ENCODE peak calls at places on chromosome 19, in four cellular contexts. J is hypothalamus, O is thoracic aorta, R is NCI-H2171 treated with DMSO at 0.1 percent for 48 hours. C is an unnamed sample.

GRCh38 chr19:54728167-54728566 is 3.9 kb downstream of the KIR3DL3 start:
- DNase-seq in O (no peak), R (no peak), J (no peak), C (no peak)

GRCh38 chr19:49637865-49638350 is 2.0 kb downstream of the RRAS start:
- DNase-seq in J (peak; percentile 11), O (peak; percentile 55), R (no peak), C (no peak)

GRCh38 chr19:55173717-55174409 is 6.2 kb downstream of the SYT5 start:
- DNase-seq in J (no peak), O (no peak), R (peak; percentile 55), C (no peak)

GRCh38 chr19:17209126-17210036 is 5.8 kb upstream of the USE1 start:
- DNase-seq in R (no peak), O (no peak), J (no peak), C (no peak)

GRCh38 chr19:37466277-37466797 is 907 bp downstream of the ZNF569 start:
- DNase-seq in R (no peak), O (no peak), J (no peak), C (no peak)

GRCh38 chr19:39430675-39431593 is 4.8 kb downstream of the RPS16 start:
- DNase-seq in R (no peak), J (peak; percentile 23), O (peak; percentile 32), C (peak; percentile 99)

GRCh38 chr19:18900700-18901502 is 4.9 kb upstream of the CERS1 start:
- DNase-seq in J (no peak), O (no peak), R (no peak), C (no peak)

GRCh38 chr19:46495789-46496099 is at the start of gene PNMA8B:
- DNase-seq in J (peak; percentile 85), O (no peak), R (peak; percentile 85), C (no peak)

GRCh38 chr19:40147693-40148347 is 43.4 kb upstream of the MAP3K10 start:
- DNase-seq in O (no peak), R (no peak), J (no peak), C (peak; percentile 34)

GRCh38 chr19:2064788-2065524 is 13.9 kb upstream of the MKNK2 start:
- DNase-seq in R (no peak), J (peak; percentile 58), O (no peak), C (no peak)

GRCh38 chr19:4371209-4371897 is 28.0 kb downstream of the MPND start:
- DNase-seq in R (peak; percentile 69), J (no peak), O (no peak), C (no peak)

GRCh38 chr19:33468361-33469170 is 53.0 kb downstream of the PEPD start:
- DNase-seq in O (no peak), R (peak; percentile 17), J (no peak), C (no peak)

GRCh38 chr19:38433268-38433733 is at the start of gene RYR1:
- DNase-seq in R (no peak), J (peak; percentile 66), O (no peak), C (no peak)

GRCh38 chr19:10086904-10087256 is 763 bp downstream of the SHFL start:
- DNase-seq in R (no peak), J (no peak), O (no peak), C (no peak)

GRCh38 chr19:33622505-33622808 is 704 bp downstream of the CHST8 start:
- DNase-seq in R (peak; percentile 14), J (no peak), O (no peak), C (no peak)

GRCh38 chr19:46733693-46734240 is 12.1 kb upstream of the FKRP start:
- DNase-seq in J (no peak), O (no peak), R (no peak), C (no peak)

GRCh38 chr19:46631481-46631880 is 4.5 kb downstream of the GNG8 start:
- DNase-seq in R (peak; percentile 47), J (no peak), O (no peak), C (no peak)

GRCh38 chr19:1357695-1358094 is 26.0 kb upstream of the NDUFS7 start:
- DNase-seq in R (no peak), O (no peak), J (no peak), C (no peak)

GRCh38 chr19:14073925-14074838 is 1.6 kb downstream of the MISP3 start:
- DNase-seq in R (peak; percentile 44), J (peak; percentile 60), O (no peak), C (no peak)

GRCh38 chr19:18939922-18940775 is 868 bp downstream of the HOMER3 start:
- DNase-seq in J (peak; percentile 71), O (no peak), R (no peak), C (no peak)

GRCh38 chr19:49890349-49891311 is 6.1 kb downstream of the IL4I1 start:
- DNase-seq in R (peak; percentile 53), J (peak; percentile 32), O (no peak), C (no peak)

GRCh38 chr19:16266586-16266942 is 58.1 kb upstream of the KLF2 start:
- DNase-seq in J (no peak), R (no peak), O (no peak), C (no peak)

GRCh38 chr19:7619671-7620441 is 9.5 kb downstream of the XAB2 start:
- DNase-seq in O (no peak), R (no peak), J (no peak), C (no peak)

GRCh38 chr19:13051581-13052165 is 51.0 kb downstream of the LYL1 start:
- DNase-seq in R (peak; percentile 82), O (no peak), J (peak; percentile 44), C (no peak)

GRCh38 chr19:50059045-50059444 is 33.2 kb downstream of the ZNF473 start:
- DNase-seq in J (no peak), R (no peak), O (no peak), C (no peak)

GRCh38 chr19:1066748-1067340 is at the start of gene ARHGAP45:
- DNase-seq in J (peak; percentile 23), R (no peak), O (no peak), C (no peak)